ENCODE peak calls at places on chromosome 3, in five cellular contexts. F, X, B, S and A are unnamed samples.

GRCh38 chr3:123314409-123315270 is 112.9 kb downstream of the SEC22A start:
- DNase-seq in X (no peak), B (no peak), S (no peak), F (no peak), A (no peak)

GRCh38 chr3:173970206-173970605 is 572.7 kb downstream of the NLGN1 start:
- DNase-seq in X (no peak), F (no peak), B (no peak), S (no peak), A (no peak)

GRCh38 chr3:115922681-115923347 is 299.5 kb downstream of the GAP43 start:
- DNase-seq in X (peak), S (peak), F (no peak), B (peak), A (no peak)

GRCh38 chr3:145893331-145893730 is 267.7 kb downstream of the PLOD2 start:
- DNase-seq in S (no peak), X (no peak), B (no peak), F (no peak), A (no peak)

GRCh38 chr3:65605876-65606432 is 432.8 kb downstream of the MAGI1 start:
- DNase-seq in S (no peak), F (no peak), B (no peak), X (peak), A (no peak)

GRCh38 chr3:74534611-74535010 is 79.8 kb downstream of the CNTN3 start:
- DNase-seq in B (no peak), X (no peak), F (no peak), S (no peak), A (no peak)

GRCh38 chr3:28317438-28318022 is 31.0 kb upstream of the ZCWPW2 start:
- DNase-seq in F (no peak), X (peak), B (peak), S (peak), A (no peak)

GRCh38 chr3:171088496-171088895 is 62.0 kb upstream of the SLC2A2 start:
- DNase-seq in X (peak), B (no peak), F (no peak), S (no peak), A (no peak)

GRCh38 chr3:129003578-129004112 is 2.5 kb downstream of the EFCC1 start:
- DNase-seq in F (peak), X (no peak), B (peak), S (peak), A (no peak)

GRCh38 chr3:11159421-11159904 is 5.2 kb downstream of the HRH1 start:
- DNase-seq in X (peak), B (no peak), F (peak), S (no peak), A (no peak)

GRCh38 chr3:120816728-120817127 is 74.2 kb downstream of the GTF2E1 start:
- DNase-seq in B (no peak), X (no peak), F (no peak), S (no peak), A (no peak)

GRCh38 chr3:62611541-62612240 is 238.3 kb upstream of the FEZF2 start:
- DNase-seq in B (no peak), S (no peak), F (no peak), X (peak), A (no peak)

GRCh38 chr3:167976880-167977498 is 118.7 kb downstream of the GOLIM4 start:
- DNase-seq in B (no peak), F (no peak), S (no peak), X (peak), A (no peak)

GRCh38 chr3:72234394-72234793 is 449.4 kb upstream of the PROK2 start:
- DNase-seq in S (no peak), X (peak), F (peak), B (no peak), A (no peak)

DNA sequence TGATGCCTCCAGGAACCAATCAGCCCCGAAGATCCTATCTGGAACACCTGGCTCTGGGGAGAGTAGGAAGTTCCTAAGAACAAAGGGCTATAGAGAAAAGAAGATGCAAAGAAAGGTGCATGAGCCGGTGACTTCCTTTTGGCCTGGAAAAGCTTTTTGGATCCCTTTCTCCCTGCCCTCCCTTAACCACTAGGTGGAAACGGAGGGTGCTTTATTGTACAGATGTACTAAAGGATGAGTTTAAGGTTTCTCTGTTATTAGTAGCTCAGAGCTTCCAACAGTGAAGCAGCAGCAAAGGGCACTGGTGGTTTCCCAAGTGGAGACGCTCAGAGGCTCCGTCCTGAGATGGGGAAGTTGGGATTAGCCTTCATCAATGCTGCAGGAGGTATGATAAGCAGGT is 6.0 kb upstream of the ADGRG7 start:
- DNase-seq in S (no peak), X (peak), B (peak), F (no peak), A (no peak)
- TF ChIP-seq CTCF in S (peak), X (peak), B (peak), F (no peak), A (peak)

DNA sequence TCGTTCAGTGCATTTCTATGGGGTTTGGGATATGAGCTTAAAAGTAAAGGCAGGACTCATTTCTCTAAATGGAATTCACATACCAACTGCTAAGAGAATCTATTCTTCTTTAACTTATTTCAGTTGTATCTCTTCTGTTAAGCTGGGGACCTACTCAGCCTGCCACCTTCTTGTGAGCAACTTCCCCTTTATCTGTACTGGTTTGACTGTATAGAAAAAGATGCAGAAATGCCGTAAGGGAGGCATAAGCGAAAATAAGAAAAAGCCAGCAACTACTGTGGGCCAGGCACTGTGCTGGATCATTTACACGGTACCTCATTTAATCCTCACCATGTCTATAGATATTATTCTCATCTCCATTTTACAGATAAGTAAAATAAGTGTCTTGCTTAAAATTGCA is 38.4 kb downstream of the RBMS3 start:
- DNase-seq in S (no peak), X (no peak), B (no peak), F (no peak), A (no peak)
- TF ChIP-seq CTCF in S (no peak), X (no peak), B (no peak), F (no peak), A (no peak)

GRCh38 chr3:189945935-189946709 is 174.6 kb downstream of the P3H2 start:
- DNase-seq in F (no peak), S (no peak), B (no peak), X (no peak), A (no peak)

GRCh38 chr3:189949580-189949979 is 171.1 kb downstream of the P3H2 start:
- DNase-seq in B (no peak), F (no peak), S (no peak), X (no peak), A (no peak)

GRCh38 chr3:189948724-189949045 is 172.0 kb downstream of the P3H2 start:
- DNase-seq in B (no peak), S (no peak), F (no peak), X (no peak), A (no peak)

GRCh38 chr3:189947068-189947467 is 173.6 kb downstream of the P3H2 start:
- DNase-seq in S (no peak), F (no peak), X (no peak), B (no peak), A (no peak)

GRCh38 chr3:189947948-189948723 is 172.6 kb downstream of the P3H2 start:
- DNase-seq in B (peak), X (peak), S (no peak), F (no peak), A (no peak)
- TF ChIP-seq CTCF in B (peak), X (peak), S (peak), F (peak), A (peak)

GRCh38 chr3:127790009-127790533 is 32.2 kb downstream of the MGLL start:
- DNase-seq in F (no peak), B (no peak), S (no peak), X (no peak), A (no peak)

GRCh38 chr3:127789051-127789450 is 33.3 kb downstream of the MGLL start:
- DNase-seq in X (no peak), B (no peak), F (no peak), S (no peak), A (no peak)

GRCh38 chr3:127792664-127793292 is 29.5 kb downstream of the MGLL start:
- DNase-seq in B (peak), X (peak), S (no peak), F (peak), A (no peak)

GRCh38 chr3:127790580-127791183 is 31.6 kb downstream of the MGLL start:
- DNase-seq in X (no peak), S (no peak), F (no peak), B (no peak), A (no peak)

DNA sequence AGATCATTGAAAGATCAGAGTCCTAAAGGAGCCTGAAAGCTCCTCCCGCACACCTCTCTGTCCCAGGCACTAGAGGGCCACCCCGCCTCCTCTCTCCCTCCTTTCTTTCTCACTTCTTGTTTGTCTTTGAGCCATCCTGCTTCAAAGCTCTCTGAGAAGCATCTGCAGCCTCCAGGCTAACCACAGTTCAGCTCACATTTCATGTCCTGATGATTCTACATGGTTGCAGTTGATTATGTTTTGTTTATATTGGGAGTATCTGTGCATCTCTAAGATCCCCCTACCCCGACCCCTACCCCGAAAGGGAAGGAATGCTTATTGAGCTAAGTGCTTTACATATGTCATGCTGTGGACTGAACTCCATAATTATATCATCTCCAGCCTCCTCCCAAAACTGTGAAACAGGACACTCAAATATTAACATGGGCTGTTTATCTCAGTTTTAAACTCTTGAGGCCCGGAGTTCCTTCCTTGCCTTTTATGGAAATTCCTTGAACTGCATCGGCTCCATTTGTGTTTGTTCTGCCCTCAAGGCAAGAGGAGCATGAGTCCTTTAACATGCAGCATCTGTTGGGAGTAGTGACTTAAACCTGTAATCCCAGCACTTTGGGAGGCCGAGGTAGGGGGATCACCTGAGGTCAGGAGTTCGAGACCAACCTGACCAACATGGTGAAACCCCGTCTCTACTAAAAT is 30.9 kb downstream of the MGLL start:
- DNase-seq in S (peak), F (no peak), B (peak), X (peak), A (no peak)
- TF ChIP-seq CTCF in S (no peak), F (no peak), B (peak), X (peak), A (peak)